ENCODE peak calls at places on chromosomes 12 and 14, in seven cellular contexts. W, P, O, H, N, V and C are unnamed samples.

GRCh38 chr14:73235531-73236155 is 1.7 kb upstream of the PAPLN start:
- DNase-seq in W (no peak), P (no peak), O (peak), H (no peak), N (no peak), V (no peak), C (no peak)

GRCh38 chr14:35050652-35051051 is 4.6 kb downstream of the FAM177A1 start:
- DNase-seq in W (no peak), P (no peak), O (peak), H (no peak), N (no peak), V (peak), C (no peak)

GRCh38 chr12:32659908-32660440 is 19.1 kb upstream of the DNM1L start:
- DNase-seq in W (no peak), P (no peak), O (no peak), H (no peak), N (no peak), V (no peak), C (no peak)

GRCh38 chr14:95701846-95702221 is 12.1 kb downstream of the TCL1A start:
- DNase-seq in W (no peak), P (no peak), O (no peak), H (no peak), N (no peak), V (no peak), C (no peak)

GRCh38 chr14:94918896-94919295 is 149.0 kb upstream of the GSC start:
- DNase-seq in W (no peak), P (no peak), O (no peak), H (no peak), N (no peak), V (no peak), C (no peak)

GRCh38 chr12:47066278-47067048 is 13.0 kb upstream of the PCED1B start:
- DNase-seq in W (no peak), P (no peak), O (peak), H (no peak), N (no peak), V (peak), C (no peak)

GRCh38 chr14:105474478-105475268 is at the start of gene CRIP2:
- DNase-seq in W (peak), P (peak), O (no peak), H (no peak), N (no peak), V (peak), C (peak)

GRCh38 chr12:124551268-124552144 is 15.9 kb downstream of the NCOR2 start:
- DNase-seq in W (no peak), P (peak), O (peak), H (peak), N (no peak), V (peak), C (no peak)

GRCh38 chr12:100158535-100158934 is 15.9 kb upstream of the BLTP3B start:
- DNase-seq in W (no peak), P (no peak), O (no peak), H (no peak), N (no peak), V (no peak), C (no peak)

GRCh38 chr14:21275261-21275858 is 4.5 kb upstream of the RPGRIP1 start:
- DNase-seq in W (no peak), P (no peak), O (no peak), H (no peak), N (no peak), V (no peak), C (no peak)

GRCh38 chr12:48957141-48958048 is at the start of gene ARF3:
- DNase-seq in W (peak), P (peak), O (peak), H (peak), N (peak), V (peak), C (peak)
- TF ChIP-seq CTCF in W (no peak), P (no peak), O (no peak), H (no peak), N (no peak), V (peak), C (no peak)

GRCh38 chr14:65103150-65103760 is 938 bp upstream of the MAX start:
- DNase-seq in W (no peak), P (no peak), O (peak), H (no peak), N (no peak), V (peak), C (no peak)
- TF ChIP-seq CTCF in W (no peak), P (no peak), O (no peak), H (no peak), N (no peak), V (peak), C (peak)

DNA sequence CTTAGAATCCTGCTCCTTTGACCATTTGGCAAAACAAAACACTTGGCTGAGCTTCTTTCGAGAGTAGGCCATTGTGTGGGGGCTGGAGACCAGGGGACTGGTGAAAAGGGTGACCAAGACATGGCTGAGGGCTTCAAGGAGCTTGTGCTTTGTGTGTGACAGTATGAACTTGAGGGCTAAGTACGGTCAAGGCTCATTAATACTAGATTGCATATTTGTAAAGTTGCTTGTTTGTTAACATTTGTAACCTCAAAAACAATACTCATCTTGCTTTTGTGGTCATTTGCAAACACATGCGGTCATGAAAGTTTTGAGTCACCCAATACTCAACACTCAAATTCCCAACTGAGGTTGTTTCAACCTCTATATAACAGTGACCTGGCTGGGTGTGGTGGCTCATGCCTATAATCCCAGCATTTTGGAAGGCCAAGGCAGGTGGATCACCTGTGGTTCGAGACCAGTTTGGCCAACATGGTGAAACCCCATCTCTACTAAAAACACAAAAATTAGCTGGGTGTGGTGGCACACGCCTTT is 42.5 kb downstream of the ZFYVE26 start:
- DNase-seq in W (no peak), P (no peak), O (no peak), H (no peak), N (no peak), V (no peak), C (no peak)
- TF ChIP-seq CTCF in W (no peak), P (no peak), O (no peak), H (no peak), N (no peak), V (no peak), C (no peak)

DNA sequence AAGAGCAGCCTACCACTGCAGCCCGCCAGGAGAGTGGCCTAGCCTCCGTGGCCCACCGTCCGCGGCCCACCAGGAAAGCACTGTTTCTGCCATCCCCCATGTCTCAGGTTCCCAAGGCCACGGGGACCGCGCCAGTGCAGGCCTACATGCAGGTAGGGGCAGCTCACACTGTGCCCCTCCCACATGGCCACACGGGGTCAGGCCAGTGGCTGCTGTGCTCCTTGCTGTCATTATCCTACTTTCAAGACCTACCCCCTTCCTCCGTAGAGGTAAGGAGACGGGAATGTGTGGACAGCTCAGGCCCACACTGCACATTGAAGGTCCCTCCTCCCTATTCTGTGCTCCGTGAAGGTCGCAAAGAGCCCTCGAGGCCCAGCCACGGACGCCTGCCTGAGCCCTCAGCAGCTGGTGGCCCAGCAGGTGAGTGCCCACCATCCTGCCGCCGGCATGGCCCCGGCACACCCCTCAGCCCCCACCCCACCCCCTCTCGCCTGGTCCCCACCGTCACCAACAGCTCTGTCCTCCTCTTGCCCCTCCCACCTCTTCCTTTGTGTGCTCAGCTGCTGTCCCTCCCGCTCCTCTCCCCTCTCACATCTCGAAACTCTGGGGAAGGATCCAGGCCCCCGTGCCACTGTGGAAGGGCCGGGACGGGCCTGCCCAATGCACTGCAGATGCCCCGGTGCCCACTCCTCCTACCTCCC is 10.0 kb downstream of the DDX51 start:
- DNase-seq in W (no peak), P (no peak), O (no peak), H (no peak), N (no peak), V (no peak), C (no peak)
- TF ChIP-seq CTCF in W (no peak), P (no peak), O (no peak), H (no peak), N (no peak), V (no peak), C (no peak)